ENCODE peak calls at places on chromosome 19, in ten cellular contexts. W, A, U, G, Q, H, Z, D, R and K are unnamed samples.
A peak's percentile ranks its signal among the peaks of the same experiment; 100 is the strongest.

GRCh38 chr19:7224205-7224833 is 69.9 kb downstream of the INSR start:
- DNase-seq in Z (no peak), U (peak; percentile 91), R (peak; percentile 70), Q (peak; percentile 23), G (no peak), D (peak; percentile 61), H (peak; percentile 50), W (no peak), A (no peak), K (no peak)

GRCh38 chr19:49430172-49430677 is 5.0 kb downstream of the GFY start:
- DNase-seq in U (no peak), D (no peak), R (no peak), W (no peak), H (no peak), G (no peak), A (no peak), Q (no peak), Z (no peak), K (no peak)

GRCh38 chr19:33299061-33299665 is 3.2 kb downstream of the CEBPA start:
- DNase-seq in G (no peak), H (no peak), A (no peak), W (no peak), U (no peak), D (no peak), Q (no peak), Z (no peak), R (peak; percentile 9), K (no peak)

GRCh38 chr19:52007436-52007804 is 591 bp downstream of the ZNF615 start:
- DNase-seq in Q (no peak), D (no peak), H (no peak), G (no peak), R (no peak), U (no peak), W (no peak), Z (no peak), A (no peak), K (no peak)

GRCh38 chr19:58476498-58477015 is 405 bp downstream of the ZNF446 start:
- DNase-seq in W (no peak), Q (peak; percentile 10), G (no peak), H (no peak), D (peak; percentile 25), Z (no peak), U (no peak), A (no peak), R (no peak), K (no peak)

GRCh38 chr19:38035515-38036495 is 128.8 kb downstream of the SIPA1L3 start:
- DNase-seq in G (no peak), H (no peak), Q (peak; percentile 70), W (no peak), U (no peak), R (no peak), Z (no peak), A (no peak), D (peak; percentile 31), K (no peak)

GRCh38 chr19:38793671-38794070 is 4.7 kb downstream of the LGALS7B start:
- DNase-seq in U (no peak), W (no peak), H (no peak), G (no peak), Z (no peak), Q (no peak), A (no peak), R (no peak), D (no peak), K (no peak)

GRCh38 chr19:30313353-30313750 is 58.8 kb upstream of the ZNF536 start:
- DNase-seq in D (no peak), Q (no peak), H (no peak), U (peak; percentile 77), Z (no peak), R (no peak), W (no peak), A (no peak), G (no peak), K (no peak)

GRCh38 chr19:3606174-3606689 is 443 bp downstream of the TBXA2R start:
- DNase-seq in W (no peak), U (no peak), A (no peak), D (no peak), Q (no peak), R (peak; percentile 80), G (peak; percentile 23), H (no peak), Z (peak; percentile 54), K (no peak)
- H3K4me3 ChIP-seq in W (peak overlapping the region; percentile 41), U (peak overlapping the region; percentile 24), A (peak overlapping the region; percentile 44), D (peak overlapping the region; percentile 64), Q (peak overlapping the region; percentile 64), R (peak overlapping the region; percentile 33), G (peak overlapping the region; percentile 20), H (peak overlapping the region; percentile 46), Z (peak overlapping the region; percentile 41), K (peak overlapping the region; percentile 61)

GRCh38 chr19:2259331-2259730 is 3.1 kb upstream of the JSRP1 start:
- DNase-seq in D (no peak), G (no peak), Q (no peak), H (no peak), Z (no peak), W (no peak), A (no peak), U (no peak), R (no peak), K (no peak)
- H3K4me3 ChIP-seq in D (no peak overlapping the region), G (no peak overlapping the region), Q (no peak overlapping the region), H (no peak overlapping the region), Z (no peak overlapping the region), W (no peak overlapping the region), A (no peak overlapping the region), U (no peak overlapping the region), R (no peak overlapping the region), K (no peak overlapping the region)

GRCh38 chr19:27777242-27777641 is 1435.7 kb downstream of the UQCRFS1 start:
- DNase-seq in D (no peak), G (no peak), U (no peak), W (no peak), Z (no peak), H (no peak), R (no peak), A (no peak), Q (no peak), K (no peak)
- H3K4me3 ChIP-seq in D (no peak overlapping the region), G (no peak overlapping the region), U (no peak overlapping the region), W (no peak overlapping the region), Z (no peak overlapping the region), H (no peak overlapping the region), R (no peak overlapping the region), A (no peak overlapping the region), Q (no peak overlapping the region), K (no peak overlapping the region)

DNA sequence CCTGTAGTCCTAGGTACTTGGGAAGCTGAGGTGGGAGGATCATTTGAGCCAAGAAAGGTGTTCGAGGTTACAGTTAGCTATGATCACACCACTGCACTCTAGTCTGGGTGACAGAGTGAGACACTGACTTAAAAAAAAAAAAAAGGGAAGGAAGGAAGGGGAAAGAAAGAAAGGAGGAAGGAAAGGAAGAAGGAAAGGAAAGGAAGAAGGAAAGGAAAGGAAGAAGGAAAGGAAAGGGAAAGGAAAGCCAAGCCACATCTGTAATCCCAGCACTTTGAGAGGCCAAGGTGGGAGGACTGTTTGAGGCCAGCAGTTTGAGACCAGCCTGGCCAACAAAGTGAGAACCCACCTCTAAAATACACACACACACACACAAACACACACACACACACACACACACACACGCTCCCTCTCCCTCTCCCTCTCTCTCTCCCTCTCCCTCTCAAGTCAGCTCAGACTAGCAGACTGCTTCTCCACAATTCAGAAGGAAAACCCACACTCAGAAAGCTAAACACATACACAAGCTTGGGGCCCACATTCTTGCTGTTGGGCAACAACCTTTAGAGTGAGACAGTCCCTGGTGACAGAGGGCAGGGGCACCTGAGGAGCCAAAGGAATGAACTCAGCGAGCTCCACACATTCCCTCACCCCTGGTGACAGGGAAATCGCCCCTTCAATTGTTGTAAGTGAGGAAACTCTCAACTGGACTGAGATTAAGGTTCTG is 2.7 kb downstream of the ZNF709 start:
- DNase-seq in A (no peak), W (no peak), D (no peak), U (no peak), R (no peak), H (no peak), Q (no peak), Z (no peak), G (no peak), K (no peak)
- H3K4me3 ChIP-seq in A (no peak overlapping the region), W (no peak overlapping the region), D (no peak overlapping the region), U (no peak overlapping the region), R (no peak overlapping the region), H (no peak overlapping the region), Q (no peak overlapping the region), Z (no peak overlapping the region), G (no peak overlapping the region), K (no peak overlapping the region)

GRCh38 chr19:11890634-11891033 is 3.1 kb downstream of the ZNF69 start:
- DNase-seq in Q (no peak), G (no peak), A (no peak), U (no peak), D (no peak), R (no peak), Z (no peak), H (no peak), W (no peak), K (no peak)

DNA sequence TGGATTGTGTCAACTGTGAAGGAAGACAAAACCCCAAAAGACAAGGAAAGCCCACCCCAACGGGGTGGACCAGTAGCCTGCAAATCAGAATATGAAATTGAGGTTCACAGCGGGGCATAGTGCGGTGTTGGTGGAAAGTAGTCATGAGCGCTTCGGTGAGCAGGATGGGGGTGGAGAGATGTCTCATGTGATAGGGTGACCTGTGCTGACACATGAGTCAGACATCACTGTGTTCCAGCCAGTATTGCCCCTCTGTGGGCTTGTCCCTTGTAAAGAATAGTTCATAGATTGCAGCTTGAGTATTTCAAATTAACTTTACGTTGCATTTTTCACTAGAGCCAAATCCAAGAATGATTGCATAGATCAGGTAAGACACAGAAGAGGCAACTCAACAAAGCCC is 7.3 kb downstream of the ZNF69 start:
- DNase-seq in W (no peak), R (no peak), Q (no peak), H (no peak), D (no peak), A (no peak), G (no peak), Z (no peak), U (no peak), K (no peak)
- H3K4me3 ChIP-seq in W (no peak overlapping the region), R (no peak overlapping the region), Q (no peak overlapping the region), H (no peak overlapping the region), D (no peak overlapping the region), A (no peak overlapping the region), G (no peak overlapping the region), Z (no peak overlapping the region), U (no peak overlapping the region), K (no peak overlapping the region)